ENCODE peak calls at places on chromosome 13, in ten cellular contexts. F is tibial nerve; I is upper lobe of left lung; N is nucleus accumbens; Z is stimulated activated CD8-positive, alpha-beta memory T cell treated with anti-CD3 and anti-CD28 coated beads, Interleukin-7, amount 100 ng/mL, for 4 hours; E is transverse colon; H is stimulated activated CD4-positive, alpha-beta T cell treated with anti-CD3 and anti-CD28 coated beads, TNF-alpha, amount 100 ng/mL, for 4 hours; W is EL; G is fibroblast of the aortic adventitia; B is germinal center. Q is an unnamed sample.

GRCh38 chr13:111954681-111955411 is 112.1 kb upstream of the SOX1 start:
- DNase-seq in F (no peak), I (no peak), N (no peak), Z (no peak), E (no peak), H (no peak), W (no peak), G (no peak), B (no peak), Q (no peak)

GRCh38 chr13:103291693-103292572 is 225.7 kb upstream of the SLC10A2 start:
- DNase-seq in F (no peak), I (no peak), N (no peak), Z (no peak), E (no peak), H (no peak), W (no peak), G (no peak), B (no peak), Q (no peak)

GRCh38 chr13:113857531-113858195 is 6.2 kb downstream of the GAS6 start:
- DNase-seq in F (no peak), I (no peak), N (no peak), Z (no peak), E (no peak), H (no peak), W (no peak), G (no peak), B (no peak), Q (no peak)

GRCh38 chr13:74644239-74644638 is 510.0 kb upstream of the KLF12 start:
- DNase-seq in F (no peak), I (no peak), N (no peak), Z (no peak), E (no peak), H (no peak), W (peak; percentile 45), G (peak; percentile 76), B (no peak), Q (no peak)

GRCh38 chr13:45934283-45934682 is 82.7 kb upstream of the SIAH3 start:
- DNase-seq in F (no peak), I (no peak), N (no peak), Z (no peak), E (no peak), H (no peak), W (no peak), G (no peak), B (no peak), Q (no peak)

GRCh38 chr13:111043575-111043982 is 71.5 kb upstream of the ARHGEF7 start:
- DNase-seq in F (no peak), I (no peak), N (no peak), Z (no peak), E (no peak), H (no peak), W (peak; percentile 60), G (no peak), B (no peak), Q (no peak)

GRCh38 chr13:60111726-60112125 is 52.0 kb downstream of the DIAPH3 start:
- DNase-seq in F (no peak), I (no peak), N (no peak), Z (no peak), E (no peak), H (no peak), W (peak; percentile 52), G (peak; percentile 48), B (no peak), Q (no peak)

GRCh38 chr13:113724780-113725315 is 34.2 kb upstream of the TMEM255B start:
- DNase-seq in F (peak; percentile 58), I (peak; percentile 78), N (peak; percentile 88), Z (peak; percentile 83), E (peak; percentile 73), H (peak; percentile 86), W (peak; percentile 47), G (peak; percentile 47), B (peak; percentile 73), Q (peak; percentile 24)

GRCh38 chr13:27406178-27406939 is 18.1 kb upstream of the GTF3A start:
- DNase-seq in F (peak; percentile 17), I (no peak), N (no peak), Z (peak; percentile 12), E (no peak), H (peak; percentile 10), W (peak; percentile 44), G (peak; percentile 62), B (peak; percentile 55), Q (peak; percentile 43)

Q was measured in DND-41.